ENCODE peak calls at places on chromosome 21, in four cellular contexts. One of them, this sample, is unnamed.

GRCh38 chr21:26147535-26147934 is 23.0 kb downstream of the APP start:
- DNase-seq in H1: no peak
- DNase-seq in K562: no peak
- DNase-seq in HepG2: no peak
- DNase-seq in this sample: no peak

GRCh38 chr21:37446552-37446951 is 80.0 kb downstream of the DYRK1A start:
- DNase-seq in H1: no peak
- DNase-seq in K562: no peak
- DNase-seq in HepG2: no peak
- DNase-seq in this sample: no peak

GRCh38 chr21:22235866-22236590 is 1237.8 kb downstream of the NCAM2 start:
- DNase-seq in H1: no peak
- DNase-seq in K562: no peak
- DNase-seq in HepG2: no peak
- DNase-seq in this sample: no peak

GRCh38 chr21:25639922-25640670 is 1.0 kb downstream of the JAM2 start:
- DNase-seq in H1: no peak
- DNase-seq in K562: no peak
- DNase-seq in HepG2: no peak
- DNase-seq in this sample: peak

GRCh38 chr21:35648512-35648911 is 411.8 kb downstream of the SETD4 start:
- DNase-seq in H1: no peak
- DNase-seq in K562: no peak
- DNase-seq in HepG2: no peak
- DNase-seq in this sample: no peak

GRCh38 chr21:38439336-38439900 is 58.9 kb downstream of the ERG start:
- DNase-seq in H1: no peak
- DNase-seq in K562: no peak
- DNase-seq in HepG2: no peak
- DNase-seq in this sample: no peak

GRCh38 chr21:15126948-15127347 is 62.1 kb upstream of the NRIP1 start:
- DNase-seq in H1: no peak
- DNase-seq in K562: no peak
- DNase-seq in HepG2: no peak
- DNase-seq in this sample: no peak

GRCh38 chr21:26587621-26588260 is 14.7 kb upstream of the CYYR1 start:
- DNase-seq in H1: no peak
- DNase-seq in K562: no peak
- DNase-seq in HepG2: no peak
- DNase-seq in this sample: no peak

GRCh38 chr21:14306143-14306907 is 76.6 kb downstream of the HSPA13 start:
- DNase-seq in H1: no peak
- DNase-seq in K562: no peak
- DNase-seq in HepG2: no peak
- DNase-seq in this sample: no peak

GRCh38 chr21:40191196-40191595 is 324.0 kb downstream of the PCP4 start:
- DNase-seq in H1: no peak
- DNase-seq in K562: no peak
- DNase-seq in HepG2: no peak
- DNase-seq in this sample: no peak

GRCh38 chr21:15140321-15141019 is 75.7 kb upstream of the NRIP1 start:
- DNase-seq in H1: no peak
- DNase-seq in K562: no peak
- DNase-seq in HepG2: peak
- DNase-seq in this sample: no peak

GRCh38 chr21:44872568-44873355 is 728 bp downstream of the PTTG1IP start:
- DNase-seq in H1: no peak
- DNase-seq in K562: no peak
- DNase-seq in HepG2: no peak
- DNase-seq in this sample: no peak

GRCh38 chr21:43361127-43361492 is 65.8 kb downstream of the SIK1 start:
- DNase-seq in H1: no peak
- DNase-seq in K562: no peak
- DNase-seq in HepG2: no peak
- DNase-seq in this sample: no peak
- TF ChIP-seq JUN in H1: no peak
- TF ChIP-seq JUN in K562: no peak
- TF ChIP-seq JUN in HepG2: no peak
- TF ChIP-seq JUN in this sample: no peak

GRCh38 chr21:42845296-42845965 is 33.9 kb downstream of the WDR4 start:
- DNase-seq in H1: no peak
- DNase-seq in K562: no peak
- DNase-seq in HepG2: no peak
- DNase-seq in this sample: peak

GRCh38 chr21:42848932-42849758 is 30.2 kb downstream of the WDR4 start:
- DNase-seq in H1: no peak
- DNase-seq in K562: no peak
- DNase-seq in HepG2: no peak
- DNase-seq in this sample: no peak

GRCh38 chr21:42846221-42846620 is 33.1 kb downstream of the WDR4 start:
- DNase-seq in H1: no peak
- DNase-seq in K562: no peak
- DNase-seq in HepG2: no peak
- DNase-seq in this sample: no peak

GRCh38 chr21:42847726-42848125 is 31.6 kb downstream of the WDR4 start:
- DNase-seq in H1: no peak
- DNase-seq in K562: no peak
- DNase-seq in HepG2: no peak
- DNase-seq in this sample: no peak

GRCh38 chr21:42847051-42847707 is 32.2 kb downstream of the WDR4 start:
- DNase-seq in H1: no peak
- DNase-seq in K562: no peak
- DNase-seq in HepG2: no peak
- DNase-seq in this sample: no peak
- TF ChIP-seq CREB1 in H1: no peak
- TF ChIP-seq CREB1 in K562: no peak
- TF ChIP-seq CREB1 in HepG2: no peak
- TF ChIP-seq CREB1 in this sample: no peak

GRCh38 chr21:17673261-17674020 is 60.7 kb upstream of the BTG3 start:
- DNase-seq in H1: no peak
- DNase-seq in K562: no peak
- DNase-seq in HepG2: no peak
- DNase-seq in this sample: no peak

GRCh38 chr21:17674106-17674505 is 61.4 kb upstream of the BTG3 start:
- DNase-seq in H1: no peak
- DNase-seq in K562: no peak
- DNase-seq in HepG2: no peak
- DNase-seq in this sample: no peak

GRCh38 chr21:17668479-17668878 is 55.8 kb upstream of the BTG3 start:
- DNase-seq in H1: no peak
- DNase-seq in K562: no peak
- DNase-seq in HepG2: no peak
- DNase-seq in this sample: no peak

GRCh38 chr21:17667256-17667655 is 54.6 kb upstream of the BTG3 start:
- DNase-seq in H1: no peak
- DNase-seq in K562: no peak
- DNase-seq in HepG2: no peak
- DNase-seq in this sample: no peak

GRCh38 chr21:17671733-17672132 is 59.0 kb upstream of the BTG3 start:
- DNase-seq in H1: no peak
- DNase-seq in K562: no peak
- DNase-seq in HepG2: no peak
- DNase-seq in this sample: no peak
- TF ChIP-seq ATF3 in H1: no peak
- TF ChIP-seq ATF3 in K562: no peak
- TF ChIP-seq ATF3 in HepG2: no peak
- TF ChIP-seq ATF3 in this sample: no peak

GRCh38 chr21:31326478-31327247 is 17.4 kb downstream of the TIAM1 start:
- DNase-seq in H1: no peak
- DNase-seq in K562: no peak
- DNase-seq in HepG2: no peak
- DNase-seq in this sample: no peak
- TF ChIP-seq JUN in H1: no peak
- TF ChIP-seq JUN in K562: no peak
- TF ChIP-seq JUN in HepG2: no peak
- TF ChIP-seq JUN in this sample: no peak

GRCh38 chr21:17539323-17539722 is 26.5 kb downstream of the CXADR start:
- DNase-seq in H1: no peak
- DNase-seq in K562: no peak
- DNase-seq in HepG2: no peak
- DNase-seq in this sample: no peak

GRCh38 chr21:17536381-17536780 is 23.5 kb downstream of the CXADR start:
- DNase-seq in H1: no peak
- DNase-seq in K562: no peak
- DNase-seq in HepG2: no peak
- DNase-seq in this sample: no peak

GRCh38 chr21:17539743-17540341 is 27.0 kb downstream of the CXADR start:
- DNase-seq in H1: no peak
- DNase-seq in K562: no peak
- DNase-seq in HepG2: no peak
- DNase-seq in this sample: no peak

GRCh38 chr21:17538576-17538975 is 25.7 kb downstream of the CXADR start:
- DNase-seq in H1: no peak
- DNase-seq in K562: no peak
- DNase-seq in HepG2: no peak
- DNase-seq in this sample: no peak

DNA sequence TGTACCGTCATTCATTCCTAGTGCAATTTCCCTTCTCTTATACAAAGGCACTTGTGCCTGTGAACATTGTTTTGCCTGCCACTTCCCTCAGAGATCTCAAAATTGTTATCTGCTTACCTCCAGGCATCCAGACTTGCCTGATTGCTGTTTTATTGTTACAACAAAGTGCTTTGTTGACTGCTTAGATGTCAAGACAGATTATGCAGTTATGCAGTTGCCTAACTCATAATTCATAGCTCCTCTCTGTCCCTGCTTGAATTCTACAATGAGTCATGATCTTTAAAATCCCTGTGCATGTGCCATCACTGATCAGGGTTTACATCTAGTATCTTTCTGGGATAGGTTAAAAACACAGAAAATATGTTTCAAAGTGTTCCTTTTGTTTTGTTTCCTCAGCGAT is 24.5 kb downstream of the CXADR start:
- DNase-seq in H1: no peak
- DNase-seq in K562: no peak
- DNase-seq in HepG2: no peak
- DNase-seq in this sample: no peak
- TF ChIP-seq CREB1 in H1: no peak
- TF ChIP-seq CREB1 in K562: no peak
- TF ChIP-seq CREB1 in HepG2: no peak
- TF ChIP-seq CREB1 in this sample: no peak

GRCh38 chr21:46003575-46004007 is 22.0 kb downstream of the COL6A1 start:
- DNase-seq in H1: no peak
- DNase-seq in K562: no peak
- DNase-seq in HepG2: no peak
- DNase-seq in this sample: no peak

GRCh38 chr21:46001821-46002681 is 20.5 kb downstream of the COL6A1 start:
- DNase-seq in H1: no peak
- DNase-seq in K562: no peak
- DNase-seq in HepG2: no peak
- DNase-seq in this sample: peak

GRCh38 chr21:46000731-46001641 is 19.4 kb downstream of the COL6A1 start:
- DNase-seq in H1: no peak
- DNase-seq in K562: peak
- DNase-seq in HepG2: no peak
- DNase-seq in this sample: peak

GRCh38 chr21:46004168-46004861 is 22.7 kb downstream of the COL6A1 start:
- DNase-seq in H1: no peak
- DNase-seq in K562: no peak
- DNase-seq in HepG2: no peak
- DNase-seq in this sample: no peak

GRCh38 chr21:46002841-46003574 is 21.4 kb downstream of the COL6A1 start:
- DNase-seq in H1: no peak
- DNase-seq in K562: no peak
- DNase-seq in HepG2: no peak
- DNase-seq in this sample: no peak
- TF ChIP-seq ATF3 in H1: no peak
- TF ChIP-seq ATF3 in K562: no peak
- TF ChIP-seq ATF3 in HepG2: no peak
- TF ChIP-seq ATF3 in this sample: no peak

GRCh38 chr21:32322103-32322502 is 23.4 kb downstream of the MRAP start:
- DNase-seq in H1: no peak
- DNase-seq in K562: no peak
- DNase-seq in HepG2: no peak
- DNase-seq in this sample: no peak
- TF ChIP-seq JUN in H1: no peak
- TF ChIP-seq JUN in K562: no peak
- TF ChIP-seq JUN in HepG2: no peak
- TF ChIP-seq JUN in this sample: no peak